ENCODE peak calls at places on chromosomes 12 and 14, in four cellular contexts. Z is GM12878, V is HepG2, P is K562. G is an unnamed sample.

GRCh38 chr14:64421166-64421565 is 33.0 kb downstream of the MTHFD1 start:
- DNase-seq in P (no peak), Z (no peak), V (no peak), G (no peak)

GRCh38 chr12:85350356-85350755 is 70.3 kb downstream of the ALX1 start:
- DNase-seq in P (no peak), Z (no peak), V (no peak), G (no peak)

GRCh38 chr12:51217133-51217967 is 512 bp downstream of the POU6F1 start:
- DNase-seq in P (peak; percentile 95), Z (no peak), V (no peak), G (peak; percentile 65)

GRCh38 chr12:26987634-26988424 is 26.4 kb downstream of the TM7SF3 start:
- DNase-seq in P (no peak), Z (no peak), V (no peak), G (no peak)

GRCh38 chr12:88993655-88994054 is 358.6 kb downstream of the DUSP6 start:
- DNase-seq in V (peak; percentile 36), Z (no peak), P (peak; percentile 9), G (peak; percentile 65)

GRCh38 chr12:43317156-43317555 is 234.8 kb downstream of the ADAMTS20 start:
- DNase-seq in Z (no peak), P (no peak), V (no peak), G (no peak)

GRCh38 chr12:47725893-47726292 is 603 bp upstream of the ENDOU start:
- DNase-seq in V (no peak), Z (no peak), P (no peak), G (no peak)

GRCh38 chr12:103391103-103391502 is 104.7 kb downstream of the C12orf42 start:
- DNase-seq in V (no peak), P (no peak), Z (no peak), G (no peak)

GRCh38 chr12:7373226-7373625 is 69.4 kb downstream of the ACSM4 start:
- DNase-seq in P (peak; percentile 5), Z (no peak), V (no peak), G (no peak)

GRCh38 chr12:6827982-6828670 is at the start of gene P3H3:
- DNase-seq in P (peak; percentile 50), V (peak; percentile 23), Z (no peak), G (peak; percentile 86)

GRCh38 chr12:110846615-110847566 is at the start of gene CCDC63:
- DNase-seq in P (peak; percentile 50), Z (no peak), V (peak; percentile 14), G (peak; percentile 87)

GRCh38 chr12:28787151-28787550 is 361.9 kb upstream of the FAR2 start:
- DNase-seq in V (no peak), P (no peak), Z (no peak), G (no peak)

GRCh38 chr12:53180931-53181645 is 363 bp upstream of the CSAD start:
- DNase-seq in V (peak; percentile 71), Z (no peak), P (peak; percentile 96), G (peak; percentile 84)

GRCh38 chr12:81221681-81222080 is 143.8 kb downstream of the ACSS3 start:
- DNase-seq in V (no peak), Z (no peak), P (no peak), G (no peak)

GRCh38 chr12:80925983-80926382 is 11.8 kb downstream of the LIN7A start:
- DNase-seq in P (no peak), V (peak; percentile 75), Z (no peak), G (no peak)

GRCh38 chr12:32502693-32503510 is 103.5 kb downstream of the FGD4 start:
- DNase-seq in P (no peak), Z (no peak), V (no peak), G (peak; percentile 43)

GRCh38 chr12:2187195-2187963 is 134.6 kb downstream of the CACNA1C start:
- DNase-seq in P (no peak), Z (no peak), V (no peak), G (no peak)

GRCh38 chr12:11941601-11942360 is 129.0 kb upstream of the BCL2L14 start:
- DNase-seq in Z (no peak), P (no peak), V (no peak), G (no peak)

GRCh38 chr12:132276720-132277373 is 52.5 kb downstream of the GALNT9 start:
- DNase-seq in P (no peak), Z (no peak), V (no peak), G (no peak)

GRCh38 chr14:37899365-37899764 is 303.9 kb downstream of the TTC6 start:
- DNase-seq in P (no peak), V (no peak), Z (no peak), G (no peak)

GRCh38 chr14:75832621-75833297 is 149.0 kb downstream of the TGFB3 start:
- DNase-seq in Z (no peak), V (no peak), P (peak; percentile 47), G (no peak)

GRCh38 chr12:116803018-116803736 is 65.1 kb downstream of the RNFT2 start:
- DNase-seq in V (no peak), Z (no peak), P (no peak), G (no peak)

GRCh38 chr14:97233319-97233980 is 436.3 kb downstream of the VRK1 start:
- DNase-seq in V (no peak), Z (no peak), P (no peak), G (no peak)

GRCh38 chr14:32252030-32252670 is 49.1 kb upstream of the RNU6-8 start:
- DNase-seq in V (peak; percentile 89), Z (peak; percentile 36), P (peak; percentile 22), G (peak; percentile 85)

GRCh38 chr12:65699251-65699650 is 125.0 kb upstream of the HMGA2 start:
- DNase-seq in P (no peak), Z (no peak), V (no peak), G (no peak)

GRCh38 chr12:20946732-20947131 is 136.2 kb downstream of the SLCO1B3 start:
- DNase-seq in P (peak; percentile 16), Z (no peak), V (peak; percentile 1), G (peak; percentile 84)

GRCh38 chr12:46088040-46088439 is 97.7 kb upstream of the SCAF11 start:
- DNase-seq in V (no peak), Z (no peak), P (no peak), G (no peak)

GRCh38 chr12:57434517-57435223 is at the start of gene INHBC:
- DNase-seq in V (peak; percentile 66), P (no peak), Z (no peak), G (no peak)

GRCh38 chr14:98133806-98134205 is 1138.2 kb downstream of the BCL11B start:
- DNase-seq in Z (no peak), V (no peak), P (peak; percentile 10), G (no peak)

GRCh38 chr14:70186826-70187483 is 1.8 kb downstream of the SLC8A3 start:
- DNase-seq in Z (no peak), V (no peak), P (no peak), G (peak; percentile 81)

GRCh38 chr14:106083082-106083481 is 556.7 kb downstream of the TMEM121 start:
- DNase-seq in Z (no peak), V (no peak), P (no peak), G (no peak)

GRCh38 chr12:70121562-70121961 is 121.7 kb upstream of the CNOT2 start:
- DNase-seq in Z (no peak), P (no peak), V (no peak), G (no peak)

GRCh38 chr12:32454075-32454474 is 54.7 kb downstream of the FGD4 start:
- DNase-seq in V (no peak), P (no peak), Z (no peak), G (peak; percentile 90)

GRCh38 chr12:19179986-19180385 is 50.5 kb downstream of the PLEKHA5 start:
- DNase-seq in V (no peak), P (no peak), Z (no peak), G (no peak)

GRCh38 chr12:19183121-19183838 is 53.7 kb downstream of the PLEKHA5 start:
- DNase-seq in P (no peak), Z (no peak), V (no peak), G (peak; percentile 63)

GRCh38 chr12:19185262-19185929 is 55.9 kb downstream of the PLEKHA5 start:
- DNase-seq in P (no peak), V (no peak), Z (no peak), G (peak; percentile 76)

GRCh38 chr12:19177754-19178153 is 48.2 kb downstream of the PLEKHA5 start:
- DNase-seq in Z (no peak), V (no peak), P (no peak), G (no peak)

GRCh38 chr12:19181666-19182426 is 52.3 kb downstream of the PLEKHA5 start:
- DNase-seq in V (no peak), Z (no peak), P (no peak), G (no peak)
- TF ChIP-seq JUNB in V (no peak), Z (no peak), P (no peak), G (no peak)

GRCh38 chr14:103016071-103016470 is 41.3 kb downstream of the CDC42BPB start:
- DNase-seq in Z (no peak), V (no peak), P (no peak), G (no peak)
- H3K4me1 ChIP-seq in Z (peaks cover 6% of the 10 kb centered on the region), V (no peaks in the 10 kb centered on the region), P (peaks cover 21% of the 10 kb centered on the region), G (peaks cover 16% of the 10 kb centered on the region)

DNA sequence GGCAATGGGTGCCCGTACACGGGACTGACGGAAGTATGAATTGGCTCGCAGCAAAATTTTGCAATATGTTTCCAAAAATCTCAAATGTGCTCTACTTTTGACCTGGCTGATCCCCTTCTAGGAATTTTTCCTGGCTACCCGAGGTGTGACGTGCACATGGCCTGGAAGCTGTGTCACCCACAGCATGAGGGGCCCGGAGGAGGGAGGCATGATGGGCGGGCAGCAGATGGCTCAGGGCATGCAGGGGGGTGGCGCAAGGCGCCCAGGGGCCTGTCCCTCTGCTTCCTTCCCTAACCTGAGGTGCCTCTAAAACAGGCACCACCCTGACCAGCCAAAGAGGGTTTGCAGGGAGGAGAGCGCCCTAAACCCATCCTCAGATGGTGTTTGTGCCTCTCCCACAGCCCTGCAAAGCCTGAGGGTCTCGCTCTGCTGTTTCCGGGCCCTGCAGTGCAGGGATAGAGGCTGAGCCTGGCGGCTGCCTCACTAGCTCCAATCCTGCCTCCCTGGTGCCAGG is 6.7 kb downstream of the GPR132 start:
- DNase-seq in P (no peak), V (no peak), Z (no peak), G (no peak)
- TF ChIP-seq POLR2AphosphoS5 in P (no peak), V (no peak), Z (no peak), G (no peak)

GRCh38 chr14:23566112-23566781 is 1.3 kb downstream of the AP1G2 start:
- DNase-seq in P (no peak), V (no peak), Z (no peak), G (no peak)

GRCh38 chr14:23568600-23569310 is 1.2 kb upstream of the AP1G2 start:
- DNase-seq in V (peak; percentile 80), Z (no peak), P (no peak), G (peak; percentile 79)

GRCh38 chr14:23568021-23568599 is 519 bp upstream of the AP1G2 start:
- DNase-seq in V (no peak), Z (no peak), P (no peak), G (no peak)

GRCh38 chr14:23566782-23567185 is 807 bp downstream of the AP1G2 start:
- DNase-seq in Z (no peak), V (no peak), P (no peak), G (no peak)

DNA sequence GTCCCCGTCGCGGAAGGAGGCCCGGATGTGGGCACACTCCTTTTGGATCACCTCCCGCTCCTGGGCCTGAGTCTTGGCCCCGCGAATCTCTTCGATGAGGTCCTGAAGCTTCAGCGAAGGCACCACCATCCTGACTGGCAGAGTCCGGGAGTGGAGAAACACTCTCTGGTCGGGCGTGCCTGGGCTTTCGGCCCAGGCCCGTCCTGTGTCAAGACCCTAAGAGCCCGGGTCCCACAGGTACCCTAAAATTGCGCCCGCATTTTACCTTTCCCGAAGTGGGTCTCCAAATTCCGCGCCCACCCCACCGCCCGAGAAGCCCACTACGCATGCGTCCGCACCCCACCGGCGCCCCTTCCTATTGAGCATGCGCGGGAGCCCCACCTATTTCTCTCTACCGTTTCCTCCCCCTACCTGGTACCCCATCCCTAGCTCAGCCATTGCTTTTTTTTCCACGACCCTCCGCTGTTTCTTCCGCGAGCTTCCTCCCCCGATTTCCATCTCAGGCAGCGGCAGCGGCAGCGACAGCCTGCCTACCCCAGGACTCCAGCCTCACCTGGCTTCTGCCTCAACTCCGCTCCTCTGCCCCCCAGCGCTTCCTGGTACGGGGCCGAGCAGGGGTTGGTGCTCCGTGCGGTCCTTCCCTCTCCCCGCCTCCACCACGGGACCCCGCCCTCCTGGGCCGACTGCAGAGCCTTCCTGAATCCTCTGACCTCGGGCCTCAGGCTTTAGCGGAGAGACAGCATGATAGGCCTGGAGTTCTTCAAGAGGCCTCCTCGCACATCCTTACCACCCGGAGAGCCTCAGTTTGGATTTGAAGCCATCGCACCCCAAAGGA is at the start of gene AP1G2:
- DNase-seq in Z (peak; percentile 69), V (peak; percentile 97), P (peak; percentile 90), G (peak; percentile 94)
- TF ChIP-seq JUNB in Z (no peak), V (peak; percentile 56), P (no peak), G (no peak)

G was measured in GM23338.